ENCODE peak calls at places on chromosome X, in five cellular contexts. G, M, F, Z and T are unnamed samples. For H3K9me3, the result is how much of the 10 kb centered on the place peaks cover.

GRCh38 chrX:1205681-1206611 is 6.5 kb downstream of the CRLF2 start:
- DNase-seq in G (peak), M (no peak), F (no peak), Z (peak), T (peak)

GRCh38 chrX:102042706-102043325 is 82.7 kb upstream of the TCEAL2 start:
- DNase-seq in G (no peak), M (no peak), F (no peak), Z (no peak), T (peak)

GRCh38 chrX:68185161-68185560 is 248.1 kb downstream of the OPHN1 start:
- DNase-seq in G (no peak), M (no peak), F (no peak), Z (no peak), T (no peak)

GRCh38 chrX:103248553-103248952 is 6.4 kb downstream of the TCEAL8 start:
- DNase-seq in G (peak), M (no peak), F (no peak), Z (peak), T (no peak)

GRCh38 chrX:150100261-150100660 is 162.0 kb upstream of the EOLA2 start:
- DNase-seq in G (no peak), M (no peak), F (no peak), Z (no peak), T (no peak)

GRCh38 chrX:107775734-107776511 is at the start of gene TSC22D3:
- DNase-seq in G (peak), M (peak), F (peak), Z (peak), T (peak)

GRCh38 chrX:41734530-41734929 is 10.5 kb downstream of the GPR82 start:
- DNase-seq in G (peak), M (no peak), F (no peak), Z (no peak), T (no peak)

GRCh38 chrX:83759872-83760271 is 101.1 kb upstream of the CYLC1 start:
- DNase-seq in G (no peak), M (no peak), F (no peak), Z (no peak), T (no peak)

GRCh38 chrX:43971966-43972961 is 926 bp downstream of the NDP start:
- DNase-seq in G (no peak), M (no peak), F (no peak), Z (no peak), T (peak)

GRCh38 chrX:45479835-45480422 is 279.3 kb upstream of the DIPK2B start:
- DNase-seq in G (peak), M (no peak), F (no peak), Z (no peak), T (peak)
- H3K9me3 ChIP-seq in G (under half), M (under half), F (under half), Z (under half), T (under half)

GRCh38 chrX:76550016-76550415 is 122.5 kb downstream of the MAGEE1 start:
- DNase-seq in G (no peak), M (no peak), F (no peak), Z (no peak), T (no peak)

GRCh38 chrX:76555816-76556215 is 128.3 kb downstream of the MAGEE1 start:
- DNase-seq in G (peak), M (no peak), F (no peak), Z (no peak), T (no peak)

GRCh38 chrX:76555269-76555668 is 127.8 kb downstream of the MAGEE1 start:
- DNase-seq in G (no peak), M (no peak), F (no peak), Z (no peak), T (no peak)
- H3K9me3 ChIP-seq in G (under half), M (under half), F (under half), Z (under half), T (under half)

GRCh38 chrX:141815904-141816303 is 22.2 kb upstream of the MAGEC3 start:
- DNase-seq in G (no peak), M (no peak), F (no peak), Z (no peak), T (no peak)
- H3K9me3 ChIP-seq in G (under half), M (under half), F (under half), Z (under half), T (under half)

DNA sequence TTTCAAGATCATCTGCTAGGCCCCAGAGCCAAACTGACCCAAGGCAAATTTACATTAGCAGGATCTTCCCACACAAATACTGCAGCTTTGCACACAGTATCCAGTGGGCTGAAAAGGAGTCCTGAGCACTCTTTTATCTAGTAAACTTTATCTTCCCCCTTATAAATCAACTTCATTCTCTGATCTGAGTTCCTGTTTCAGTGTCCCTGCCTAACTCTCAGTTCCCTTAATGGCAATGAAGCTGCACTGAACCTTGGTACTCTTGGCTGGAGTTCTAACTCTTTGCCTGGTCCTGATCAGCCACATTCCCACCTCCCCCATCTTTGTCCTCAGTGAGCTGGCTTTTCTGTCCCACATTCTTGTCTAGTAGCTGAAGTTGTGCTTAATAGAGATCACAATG is 37.4 kb downstream of the EDA2R start:
- DNase-seq in G (no peak), M (no peak), F (no peak), Z (no peak), T (no peak)
- H3K9me3 ChIP-seq in G (under half), M (under half), F (under half), Z (under half), T (under half)